ENCODE peak calls at places on chromosomes 1 and 21, in four cellular contexts. Y is A549, D is K562, E is HepG2. K is an unnamed sample.

GRCh38 chr1:39901486-39902120 is at the start of gene MYCL:
- DNase-seq in E (peak; percentile 64), Y (peak; percentile 80), D (peak; percentile 94), K (peak; percentile 94)

GRCh38 chr1:20233394-20233793 is 47.1 kb upstream of the PLA2G2C start:
- DNase-seq in D (peak; percentile 18), E (peak; percentile 11), Y (peak; percentile 31), K (no peak)

GRCh38 chr1:180157108-180157507 is 2.4 kb downstream of the QSOX1 start:
- DNase-seq in E (no peak), Y (no peak), D (peak; percentile 40), K (no peak)

GRCh38 chr21:42395302-42395701 is 550 bp downstream of the TMPRSS3 start:
- DNase-seq in E (no peak), D (no peak), Y (no peak), K (no peak)

GRCh38 chr1:153928776-153929432 is 6.1 kb upstream of the GATAD2B start:
- DNase-seq in D (no peak), E (no peak), Y (no peak), K (no peak)

GRCh38 chr21:22120616-22121266 is 1122.5 kb downstream of the NCAM2 start:
- DNase-seq in D (peak; percentile 39), Y (peak; percentile 2), E (no peak), K (peak; percentile 10)

GRCh38 chr1:184156521-184157395 is 105.2 kb downstream of the TSEN15 start:
- DNase-seq in D (no peak), Y (no peak), E (no peak), K (no peak)

GRCh38 chr1:166330096-166330495 is 163.3 kb upstream of the FAM78B start:
- DNase-seq in E (no peak), Y (no peak), D (no peak), K (no peak)

GRCh38 chr1:17346046-17346789 is 25.8 kb upstream of the PADI6 start:
- DNase-seq in E (no peak), Y (no peak), D (no peak), K (no peak)

GRCh38 chr1:183303901-183304300 is 114.3 kb downstream of the NMNAT2 start:
- DNase-seq in D (no peak), E (no peak), Y (no peak), K (no peak)

GRCh38 chr1:98897046-98897445 is 107.6 kb downstream of the PLPPR5 start:
- DNase-seq in D (no peak), E (no peak), Y (no peak), K (no peak)

GRCh38 chr1:11027316-11027715 is 14.9 kb downstream of the TARDBP start:
- DNase-seq in E (no peak), D (no peak), Y (no peak), K (no peak)

GRCh38 chr1:148318123-148318899 is 164.8 kb downstream of the PPIAL4G start:
- DNase-seq in Y (no peak), E (no peak), D (no peak), K (no peak)

GRCh38 chr1:84406209-84406917 is 8.1 kb downstream of the DNASE2B start:
- DNase-seq in D (peak; percentile 33), Y (peak; percentile 29), E (no peak), K (no peak)

GRCh38 chr1:201911827-201912571 is 23.3 kb downstream of the SHISA4 start:
- DNase-seq in E (no peak), Y (no peak), D (no peak), K (no peak)

GRCh38 chr1:168396940-168397680 is 116.4 kb downstream of the TBX19 start:
- DNase-seq in Y (no peak), E (no peak), D (no peak), K (no peak)

GRCh38 chr1:113811888-113812660 is at the start of gene RSBN1:
- DNase-seq in D (peak; percentile 100), Y (peak; percentile 98), E (peak; percentile 97), K (peak; percentile 96)
- TF ChIP-seq RNF2 in D (peak; percentile 89), Y (no peak), E (no peak), K (no peak)

GRCh38 chr1:25765152-25765909 is 34.7 kb upstream of the SELENON start:
- DNase-seq in E (no peak), D (no peak), Y (no peak), K (no peak)
- TF ChIP-seq RNF2 in E (no peak), D (no peak), Y (no peak), K (no peak)

GRCh38 chr1:89631756-89632155 is 1.2 kb upstream of the LRRC8C start:
- DNase-seq in D (no peak), E (no peak), Y (no peak), K (no peak)
- TF ChIP-seq RNF2 in D (no peak), E (no peak), Y (no peak), K (no peak)

GRCh38 chr1:33140153-33141149 is 41.4 kb downstream of the TRIM62 start:
- DNase-seq in D (no peak), E (peak; percentile 32), Y (no peak), K (no peak)
- TF ChIP-seq RNF2 in D (no peak), E (no peak), Y (no peak), K (no peak)

K was measured in H1.